ENCODE peak calls at places on chromosome 6, in eight cellular contexts. T is lower leg skin, A is cardiac muscle cell, N is AG04449, X is ovary, W is brain microvascular endothelial cell, F is BJ, I is A549. O is an unnamed sample.

GRCh38 chr6:2669067-2669710 is 81.5 kb downstream of the MYLK4 start:
- DNase-seq in N (no peak), T (no peak), I (no peak), X (no peak), A (no peak), F (no peak), W (no peak), O (no peak)

GRCh38 chr6:159943101-159943632 is 25.7 kb upstream of the IGF2R start:
- DNase-seq in N (no peak), I (no peak), W (peak; percentile 69), F (peak; percentile 28), A (no peak), X (peak; percentile 38), T (peak; percentile 56), O (no peak)

GRCh38 chr6:116763048-116763447 is 2.5 kb downstream of the FAM162B start:
- DNase-seq in N (no peak), F (no peak), W (no peak), I (no peak), X (no peak), T (no peak), A (no peak), O (no peak)

GRCh38 chr6:106519460-106520394 is 109.6 kb downstream of the RTN4IP1 start:
- DNase-seq in N (peak; percentile 84), T (no peak), A (no peak), I (peak; percentile 31), W (peak; percentile 93), X (no peak), F (peak; percentile 81), O (peak; percentile 73)

GRCh38 chr6:7142228-7142801 is 34.6 kb downstream of the RREB1 start:
- DNase-seq in A (no peak), N (no peak), X (no peak), I (no peak), F (no peak), T (no peak), W (no peak), O (no peak)

GRCh38 chr6:28353356-28353755 is 3.6 kb downstream of the ZKSCAN3 start:
- DNase-seq in W (no peak), N (no peak), T (no peak), I (no peak), A (no peak), F (no peak), X (no peak), O (no peak)

GRCh38 chr6:114051031-114051430 is 80.1 kb upstream of the HDAC2 start:
- DNase-seq in A (no peak), I (no peak), F (no peak), N (no peak), X (no peak), W (no peak), T (no peak), O (no peak)

GRCh38 chr6:154485784-154486183 is 24.7 kb downstream of the CNKSR3 start:
- DNase-seq in F (no peak), I (no peak), X (no peak), T (no peak), N (no peak), A (no peak), W (no peak), O (no peak)

GRCh38 chr6:41451039-41451438 is 95.1 kb upstream of the FOXP4 start:
- DNase-seq in T (no peak), F (no peak), A (peak; percentile 55), X (no peak), W (no peak), N (no peak), I (no peak), O (no peak)

GRCh38 chr6:68031054-68031453 is 604.0 kb upstream of the ADGRB3 start:
- DNase-seq in X (no peak), F (no peak), W (no peak), N (no peak), T (no peak), A (no peak), I (no peak), O (no peak)

GRCh38 chr6:6748001-6748400 is 159.5 kb downstream of the LY86 start:
- DNase-seq in W (no peak), T (no peak), I (no peak), F (no peak), X (no peak), A (no peak), N (no peak), O (no peak)

GRCh38 chr6:116550796-116551195 is 2.8 kb upstream of the CALHM4 start:
- DNase-seq in W (no peak), X (no peak), F (no peak), T (no peak), N (no peak), I (no peak), A (no peak), O (no peak)

GRCh38 chr6:12582421-12583110 is 134.0 kb upstream of the PHACTR1 start:
- DNase-seq in A (no peak), N (no peak), X (no peak), F (no peak), W (no peak), I (no peak), T (no peak), O (no peak)

GRCh38 chr6:62803094-62803493 is 408.2 kb upstream of the FKBP1C start:
- DNase-seq in W (no peak), X (no peak), I (no peak), A (no peak), F (no peak), T (no peak), N (no peak), O (no peak)

GRCh38 chr6:124670801-124671200 is 291.4 kb upstream of the RNF217 start:
- DNase-seq in I (no peak), F (no peak), T (no peak), W (no peak), X (no peak), A (no peak), N (no peak), O (no peak)

GRCh38 chr6:109421184-109421583 is 19.2 kb downstream of the PPIL6 start:
- DNase-seq in I (no peak), A (no peak), X (no peak), F (no peak), T (no peak), N (no peak), W (no peak), O (no peak)

GRCh38 chr6:87291879-87292278 is 30.5 kb upstream of the SMIM8 start:
- DNase-seq in T (no peak), I (no peak), A (no peak), F (no peak), X (no peak), W (no peak), N (no peak), O (no peak)

GRCh38 chr6:122145741-122146240 is 253.7 kb upstream of the HSF2 start:
- DNase-seq in T (no peak), X (no peak), A (no peak), W (no peak), I (no peak), F (no peak), N (no peak), O (no peak)

GRCh38 chr6:32047084-32047478 is 8.9 kb downstream of the CYP21A2 start:
- DNase-seq in N (no peak), F (no peak), X (peak; percentile 67), W (peak; percentile 6), T (peak; percentile 68), I (no peak), A (no peak), O (no peak)

GRCh38 chr6:129603731-129604130 is 106.2 kb downstream of the ARHGAP18 start:
- DNase-seq in X (no peak), W (no peak), T (no peak), N (no peak), A (no peak), I (no peak), F (no peak), O (no peak)

GRCh38 chr6:82205793-82206425 is 41.6 kb downstream of the IBTK start:
- DNase-seq in I (no peak), T (no peak), A (peak; percentile 37), N (no peak), F (no peak), X (no peak), W (peak; percentile 13), O (no peak)

GRCh38 chr6:108752733-108753392 is 95.4 kb upstream of the ARMC2 start:
- DNase-seq in W (no peak), X (no peak), N (no peak), I (no peak), T (no peak), F (no peak), A (no peak), O (no peak)

GRCh38 chr6:33856655-33857054 is 52.9 kb upstream of the MLN start:
- DNase-seq in I (no peak), A (no peak), W (no peak), X (no peak), T (no peak), N (no peak), F (no peak), O (no peak)

GRCh38 chr6:35600659-35601125 is 88.0 kb upstream of the TULP1 start:
- DNase-seq in I (no peak), A (no peak), X (no peak), N (no peak), W (no peak), T (no peak), F (no peak), O (no peak)

GRCh38 chr6:1068068-1068467 is 243.8 kb upstream of the FOXQ1 start:
- DNase-seq in T (no peak), I (no peak), A (no peak), N (no peak), X (no peak), W (peak; percentile 46), F (no peak), O (no peak)

GRCh38 chr6:167045828-167046580 is 46.8 kb downstream of the CEP43 start:
- DNase-seq in X (no peak), N (no peak), F (no peak), W (no peak), I (peak; percentile 10), A (no peak), T (no peak), O (no peak)
- TF ChIP-seq CTCF in X (no peak), N (no peak), F (peak; percentile 12), W (peak; percentile 28), I (peak; percentile 19), A (peak; percentile 12), T (no peak), O (no peak)

DNA sequence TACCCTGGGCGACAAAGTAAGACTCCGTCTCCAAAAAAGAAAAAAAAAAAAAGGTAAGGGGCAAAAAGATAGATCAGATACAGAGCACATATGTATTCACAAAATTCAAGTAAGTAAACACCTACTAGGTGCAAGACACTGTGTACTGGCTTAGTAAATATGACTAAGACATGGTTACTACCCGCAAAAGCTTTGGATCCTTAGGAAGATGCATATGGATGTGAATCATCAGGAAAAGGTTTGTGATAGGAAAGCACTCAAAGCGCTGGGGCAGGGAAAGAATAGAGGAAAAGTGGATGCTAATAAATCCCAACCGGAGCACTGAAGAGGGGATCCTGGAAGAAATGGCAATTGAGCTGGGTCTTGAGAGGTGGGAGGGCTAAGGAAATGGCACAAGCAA is 118.8 kb upstream of the FAM184A start:
- DNase-seq in I (no peak), W (no peak), F (no peak), X (no peak), N (no peak), T (no peak), A (no peak), O (no peak)
- H3K4me3 ChIP-seq in I (no peak overlapping the region), W (no peak overlapping the region), F (no peak overlapping the region), X (no peak overlapping the region), N (no peak overlapping the region), T (no peak overlapping the region), A (no peak overlapping the region), O (no peak overlapping the region)

GRCh38 chr6:166194885-166195860 is 27.5 kb upstream of the TBXT start:
- DNase-seq in I (no peak), T (no peak), A (peak; percentile 31), X (no peak), N (no peak), F (no peak), W (no peak), O (no peak)
- TF ChIP-seq CTCF in I (no peak), T (no peak), A (no peak), X (no peak), N (no peak), F (no peak), W (no peak), O (no peak)

GRCh38 chr6:15263780-15264374 is 18.0 kb downstream of the JARID2 start:
- DNase-seq in X (no peak), N (no peak), T (no peak), A (no peak), I (no peak), F (no peak), W (no peak), O (no peak)
- H3K4me3 ChIP-seq in X (no peak overlapping the region), N (no peak overlapping the region), T (no peak overlapping the region), A (no peak overlapping the region), I (no peak overlapping the region), F (no peak overlapping the region), W (no peak overlapping the region), O (no peak overlapping the region)